ENCODE peak calls at places on chromosomes 3 and 15, in ten cellular contexts. One of them, this sample, is unnamed.

GRCh38 chr15:23483821-23484299 is 36.8 kb upstream of the GOLGA6L2 start:
- DNase-seq in HepG2: no peak
- DNase-seq in bronchial epithelial cell: no peak
- DNase-seq in RWPE1: no peak
- DNase-seq in tibial nerve: no peak
- DNase-seq in psoas muscle: no peak
- DNase-seq in foreskin fibroblast: no peak
- DNase-seq in lower lobe of right lung: no peak
- DNase-seq in GM10248: no peak
- DNase-seq in transverse colon: no peak
- DNase-seq in this sample: no peak

GRCh38 chr3:171480526-171480925 is 20.3 kb upstream of the TNIK start:
- DNase-seq in HepG2: no peak
- DNase-seq in bronchial epithelial cell: peak
- DNase-seq in RWPE1: no peak
- DNase-seq in tibial nerve: no peak
- DNase-seq in psoas muscle: no peak
- DNase-seq in foreskin fibroblast: no peak
- DNase-seq in lower lobe of right lung: no peak
- DNase-seq in GM10248: peak
- DNase-seq in transverse colon: no peak
- DNase-seq in this sample: no peak

GRCh38 chr3:184299488-184300376 is 691 bp downstream of the PSMD2 start:
- DNase-seq in HepG2: no peak
- DNase-seq in bronchial epithelial cell: peak
- DNase-seq in RWPE1: no peak
- DNase-seq in tibial nerve: no peak
- DNase-seq in psoas muscle: no peak
- DNase-seq in foreskin fibroblast: peak
- DNase-seq in lower lobe of right lung: no peak
- DNase-seq in GM10248: peak
- DNase-seq in transverse colon: no peak
- DNase-seq in this sample: no peak

GRCh38 chr3:100001083-100001482 is 113.2 kb downstream of the FILIP1L start:
- DNase-seq in HepG2: no peak
- DNase-seq in bronchial epithelial cell: no peak
- DNase-seq in RWPE1: no peak
- DNase-seq in tibial nerve: no peak
- DNase-seq in psoas muscle: no peak
- DNase-seq in foreskin fibroblast: no peak
- DNase-seq in lower lobe of right lung: no peak
- DNase-seq in GM10248: no peak
- DNase-seq in transverse colon: no peak
- DNase-seq in this sample: no peak

GRCh38 chr15:45641374-45641778 is 6.5 kb downstream of the SQOR start:
- DNase-seq in HepG2: peak
- DNase-seq in bronchial epithelial cell: peak
- DNase-seq in RWPE1: peak
- DNase-seq in tibial nerve: peak
- DNase-seq in psoas muscle: no peak
- DNase-seq in foreskin fibroblast: peak
- DNase-seq in lower lobe of right lung: no peak
- DNase-seq in GM10248: no peak
- DNase-seq in transverse colon: peak
- DNase-seq in this sample: peak

GRCh38 chr3:155270485-155271342 is 22.8 kb downstream of the STRIT1 start:
- DNase-seq in HepG2: no peak
- DNase-seq in bronchial epithelial cell: peak
- DNase-seq in RWPE1: no peak
- DNase-seq in tibial nerve: no peak
- DNase-seq in psoas muscle: no peak
- DNase-seq in foreskin fibroblast: peak
- DNase-seq in lower lobe of right lung: no peak
- DNase-seq in GM10248: no peak
- DNase-seq in transverse colon: no peak
- DNase-seq in this sample: no peak

GRCh38 chr3:139689122-139689521 is 11.3 kb upstream of the NMNAT3 start:
- DNase-seq in HepG2: no peak
- DNase-seq in bronchial epithelial cell: no peak
- DNase-seq in RWPE1: no peak
- DNase-seq in tibial nerve: no peak
- DNase-seq in psoas muscle: no peak
- DNase-seq in foreskin fibroblast: no peak
- DNase-seq in lower lobe of right lung: no peak
- DNase-seq in GM10248: no peak
- DNase-seq in transverse colon: no peak
- DNase-seq in this sample: no peak

GRCh38 chr3:44762170-44762677 is 630 bp downstream of the KIF15 start:
- DNase-seq in HepG2: no peak
- DNase-seq in bronchial epithelial cell: peak
- DNase-seq in RWPE1: no peak
- DNase-seq in tibial nerve: no peak
- DNase-seq in psoas muscle: no peak
- DNase-seq in foreskin fibroblast: peak
- DNase-seq in lower lobe of right lung: no peak
- DNase-seq in GM10248: no peak
- DNase-seq in transverse colon: no peak
- DNase-seq in this sample: no peak

GRCh38 chr3:165667676-165668075 is 169.5 kb downstream of the BCHE start:
- DNase-seq in HepG2: no peak
- DNase-seq in bronchial epithelial cell: no peak
- DNase-seq in RWPE1: no peak
- DNase-seq in tibial nerve: no peak
- DNase-seq in psoas muscle: no peak
- DNase-seq in foreskin fibroblast: no peak
- DNase-seq in lower lobe of right lung: no peak
- DNase-seq in GM10248: no peak
- DNase-seq in transverse colon: no peak
- DNase-seq in this sample: no peak

GRCh38 chr3:13057641-13058040 is 15.6 kb downstream of the IQSEC1 start:
- DNase-seq in HepG2: no peak
- DNase-seq in bronchial epithelial cell: no peak
- DNase-seq in RWPE1: no peak
- DNase-seq in tibial nerve: no peak
- DNase-seq in psoas muscle: no peak
- DNase-seq in foreskin fibroblast: no peak
- DNase-seq in lower lobe of right lung: no peak
- DNase-seq in GM10248: no peak
- DNase-seq in transverse colon: no peak
- DNase-seq in this sample: no peak

GRCh38 chr15:70274255-70274654 is 176.5 kb upstream of the TLE3 start:
- DNase-seq in HepG2: no peak
- DNase-seq in bronchial epithelial cell: no peak
- DNase-seq in RWPE1: no peak
- DNase-seq in tibial nerve: no peak
- DNase-seq in psoas muscle: no peak
- DNase-seq in foreskin fibroblast: no peak
- DNase-seq in lower lobe of right lung: no peak
- DNase-seq in GM10248: no peak
- DNase-seq in transverse colon: no peak
- DNase-seq in this sample: no peak

GRCh38 chr3:195708626-195709481 is 11.9 kb upstream of the MUC20 start:
- DNase-seq in HepG2: no peak
- DNase-seq in bronchial epithelial cell: no peak
- DNase-seq in RWPE1: no peak
- DNase-seq in tibial nerve: no peak
- DNase-seq in psoas muscle: no peak
- DNase-seq in foreskin fibroblast: peak
- DNase-seq in lower lobe of right lung: no peak
- DNase-seq in GM10248: no peak
- DNase-seq in transverse colon: no peak
- DNase-seq in this sample: no peak

GRCh38 chr15:93987068-93987467 is 244.3 kb upstream of the MCTP2 start:
- DNase-seq in HepG2: no peak
- DNase-seq in bronchial epithelial cell: no peak
- DNase-seq in RWPE1: no peak
- DNase-seq in tibial nerve: no peak
- DNase-seq in psoas muscle: no peak
- DNase-seq in foreskin fibroblast: no peak
- DNase-seq in lower lobe of right lung: no peak
- DNase-seq in GM10248: no peak
- DNase-seq in transverse colon: no peak
- DNase-seq in this sample: no peak

GRCh38 chr3:46861996-46862688 is 1.1 kb downstream of the MYL3 start:
- DNase-seq in HepG2: no peak
- DNase-seq in bronchial epithelial cell: no peak
- DNase-seq in RWPE1: no peak
- DNase-seq in tibial nerve: no peak
- DNase-seq in psoas muscle: peak
- DNase-seq in foreskin fibroblast: no peak
- DNase-seq in lower lobe of right lung: peak
- DNase-seq in GM10248: no peak
- DNase-seq in transverse colon: no peak
- DNase-seq in this sample: no peak

GRCh38 chr3:148957586-148957985 is 33.8 kb upstream of the GYG1 start:
- DNase-seq in HepG2: peak
- DNase-seq in bronchial epithelial cell: no peak
- DNase-seq in RWPE1: no peak
- DNase-seq in tibial nerve: no peak
- DNase-seq in psoas muscle: no peak
- DNase-seq in foreskin fibroblast: peak
- DNase-seq in lower lobe of right lung: no peak
- DNase-seq in GM10248: no peak
- DNase-seq in transverse colon: no peak
- DNase-seq in this sample: no peak

GRCh38 chr3:148958681-148959080 is 32.7 kb upstream of the GYG1 start:
- DNase-seq in HepG2: no peak
- DNase-seq in bronchial epithelial cell: no peak
- DNase-seq in RWPE1: no peak
- DNase-seq in tibial nerve: no peak
- DNase-seq in psoas muscle: no peak
- DNase-seq in foreskin fibroblast: no peak
- DNase-seq in lower lobe of right lung: no peak
- DNase-seq in GM10248: no peak
- DNase-seq in transverse colon: no peak
- DNase-seq in this sample: no peak

GRCh38 chr3:148962513-148962912 is 28.8 kb upstream of the GYG1 start:
- DNase-seq in HepG2: peak
- DNase-seq in bronchial epithelial cell: peak
- DNase-seq in RWPE1: peak
- DNase-seq in tibial nerve: no peak
- DNase-seq in psoas muscle: peak
- DNase-seq in foreskin fibroblast: peak
- DNase-seq in lower lobe of right lung: no peak
- DNase-seq in GM10248: no peak
- DNase-seq in transverse colon: no peak
- DNase-seq in this sample: no peak
- TF ChIP-seq CTCF in HepG2: peak
- TF ChIP-seq CTCF in bronchial epithelial cell: peak
- TF ChIP-seq CTCF in RWPE1: no peak
- TF ChIP-seq CTCF in tibial nerve: no peak
- TF ChIP-seq CTCF in psoas muscle: no peak
- TF ChIP-seq CTCF in foreskin fibroblast: no peak
- TF ChIP-seq CTCF in lower lobe of right lung: no peak
- TF ChIP-seq CTCF in GM10248: no peak
- TF ChIP-seq CTCF in transverse colon: no peak
- TF ChIP-seq CTCF in this sample: no peak

DNA sequence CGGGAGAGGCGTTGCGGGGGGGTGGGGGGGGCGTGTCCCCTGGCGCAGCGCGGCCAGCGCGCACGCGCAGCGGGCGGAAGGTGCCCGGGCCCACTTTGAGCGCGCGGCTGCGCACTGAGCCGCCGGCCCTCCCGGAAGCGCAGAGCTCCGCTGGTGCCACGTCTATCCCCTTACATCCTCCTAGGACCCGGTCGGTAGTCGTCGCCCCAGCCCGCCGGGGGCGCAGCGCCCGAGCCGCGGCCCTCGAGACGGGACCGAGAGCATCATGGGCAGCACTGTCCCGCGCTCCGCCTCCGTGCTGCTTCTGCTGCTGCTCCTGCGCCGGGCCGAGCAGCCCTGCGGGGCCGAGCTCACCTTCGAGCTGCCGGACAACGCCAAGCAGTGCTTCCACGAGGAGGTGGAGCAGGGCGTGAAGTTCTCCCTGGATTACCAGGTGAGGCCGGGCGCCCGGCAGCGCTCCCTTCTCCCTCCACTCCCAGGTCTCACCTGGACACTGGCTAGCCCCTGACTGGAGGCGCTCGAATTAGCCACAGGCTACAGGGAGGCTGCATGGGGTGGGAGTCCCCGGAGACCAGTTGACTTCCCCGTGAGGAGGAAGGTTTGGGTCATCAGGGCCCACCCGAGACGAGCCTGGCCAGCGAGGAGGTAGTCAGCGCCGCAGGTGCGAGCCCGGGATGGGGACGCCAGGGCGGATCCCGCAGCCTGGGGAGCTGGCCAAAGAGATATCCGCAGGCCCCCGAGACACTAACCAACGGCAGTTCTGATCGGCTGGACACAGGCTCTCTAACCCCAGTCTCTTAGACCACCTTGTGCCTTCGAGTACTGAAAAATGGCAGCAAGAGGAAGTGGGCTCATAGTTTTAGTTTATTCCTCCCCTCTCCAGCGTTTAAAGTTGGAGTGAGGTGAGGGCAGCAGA is at the start of gene TMED3:
- DNase-seq in HepG2: peak
- DNase-seq in bronchial epithelial cell: peak
- DNase-seq in RWPE1: peak
- DNase-seq in tibial nerve: peak
- DNase-seq in psoas muscle: peak
- DNase-seq in foreskin fibroblast: peak
- DNase-seq in lower lobe of right lung: peak
- DNase-seq in GM10248: peak
- DNase-seq in transverse colon: peak
- DNase-seq in this sample: peak
- TF ChIP-seq CTCF in HepG2: peak
- TF ChIP-seq CTCF in bronchial epithelial cell: peak
- TF ChIP-seq CTCF in RWPE1: no peak
- TF ChIP-seq CTCF in tibial nerve: no peak
- TF ChIP-seq CTCF in psoas muscle: no peak
- TF ChIP-seq CTCF in foreskin fibroblast: peak
- TF ChIP-seq CTCF in lower lobe of right lung: peak
- TF ChIP-seq CTCF in GM10248: peak
- TF ChIP-seq CTCF in transverse colon: peak
- TF ChIP-seq CTCF in this sample: no peak

DNA sequence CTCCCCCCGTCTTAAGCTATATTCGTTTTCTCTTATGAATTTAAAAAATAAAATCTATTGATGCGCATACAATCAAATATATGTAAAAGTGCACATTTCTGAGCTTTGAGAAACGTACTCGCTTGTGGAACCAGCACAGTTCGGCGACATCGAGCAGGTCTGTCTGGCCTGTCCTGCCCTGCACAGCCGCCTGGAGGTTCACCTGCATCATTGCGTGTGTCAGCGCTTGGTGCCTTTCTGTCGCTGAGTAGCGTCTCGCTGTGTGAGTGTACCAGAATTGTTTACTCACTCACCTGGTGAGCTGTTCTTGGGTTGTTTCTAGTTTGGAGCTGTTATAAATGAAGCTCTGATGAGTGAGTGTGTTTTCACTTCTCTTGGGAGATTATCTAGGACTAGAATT is 104.0 kb downstream of the VGLL4 start:
- DNase-seq in HepG2: no peak
- DNase-seq in bronchial epithelial cell: peak
- DNase-seq in RWPE1: no peak
- DNase-seq in tibial nerve: no peak
- DNase-seq in psoas muscle: no peak
- DNase-seq in foreskin fibroblast: no peak
- DNase-seq in lower lobe of right lung: no peak
- DNase-seq in GM10248: no peak
- DNase-seq in transverse colon: no peak
- DNase-seq in this sample: no peak
- TF ChIP-seq CTCF in HepG2: no peak
- TF ChIP-seq CTCF in bronchial epithelial cell: peak
- TF ChIP-seq CTCF in RWPE1: no peak
- TF ChIP-seq CTCF in tibial nerve: no peak
- TF ChIP-seq CTCF in psoas muscle: no peak
- TF ChIP-seq CTCF in foreskin fibroblast: no peak
- TF ChIP-seq CTCF in lower lobe of right lung: no peak
- TF ChIP-seq CTCF in GM10248: no peak
- TF ChIP-seq CTCF in transverse colon: no peak
- TF ChIP-seq CTCF in this sample: no peak

GRCh38 chr15:30941520-30941919 is 37.8 kb downstream of the FAN1 start:
- DNase-seq in HepG2: no peak
- DNase-seq in bronchial epithelial cell: no peak
- DNase-seq in RWPE1: no peak
- DNase-seq in tibial nerve: no peak
- DNase-seq in psoas muscle: no peak
- DNase-seq in foreskin fibroblast: no peak
- DNase-seq in lower lobe of right lung: no peak
- DNase-seq in GM10248: no peak
- DNase-seq in transverse colon: no peak
- DNase-seq in this sample: no peak
- TF ChIP-seq CTCF in HepG2: no peak
- TF ChIP-seq CTCF in bronchial epithelial cell: no peak
- TF ChIP-seq CTCF in RWPE1: no peak
- TF ChIP-seq CTCF in tibial nerve: no peak
- TF ChIP-seq CTCF in psoas muscle: no peak
- TF ChIP-seq CTCF in foreskin fibroblast: no peak
- TF ChIP-seq CTCF in lower lobe of right lung: no peak
- TF ChIP-seq CTCF in GM10248: no peak
- TF ChIP-seq CTCF in transverse colon: no peak
- TF ChIP-seq CTCF in this sample: no peak

This sample was measured in uterus.